ENCODE peak calls at places on chromosomes 12 and 14, in five cellular contexts. L, Q, Y, N and P are unnamed samples.

GRCh38 chr14:28676481-28676880 is 90.1 kb upstream of the FOXG1 start:
- DNase-seq in N (no peak), Q (peak), L (peak), Y (peak), P (no peak)

GRCh38 chr12:58575281-58575680 is 345.0 kb downstream of the LRIG3 start:
- DNase-seq in Q (no peak), L (peak), N (no peak), Y (peak), P (peak)

GRCh38 chr12:19978193-19978592 is 390.1 kb upstream of the PDE3A start:
- DNase-seq in L (peak), N (no peak), Q (peak), Y (peak), P (peak)

GRCh38 chr14:104766256-104766862 is 13.4 kb downstream of the SIVA1 start:
- DNase-seq in Y (no peak), N (no peak), Q (no peak), L (no peak), P (no peak)

GRCh38 chr14:71135911-71136310 is 228.7 kb downstream of the PCNX1 start:
- DNase-seq in Y (no peak), Q (no peak), L (no peak), N (no peak), P (no peak)

GRCh38 chr12:121536929-121537813 is 43.7 kb downstream of the KDM2B start:
- DNase-seq in Y (peak), L (no peak), N (peak), Q (peak), P (peak)

GRCh38 chr12:109529618-109530300 is 43.5 kb downstream of the MMAB start:
- DNase-seq in Q (no peak), N (peak), L (no peak), Y (no peak), P (no peak)

GRCh38 chr12:32437095-32437515 is 37.7 kb downstream of the FGD4 start:
- DNase-seq in N (no peak), L (peak), Y (peak), Q (peak), P (peak)

GRCh38 chr12:89448526-89448925 is 76.1 kb downstream of the GALNT4 start:
- DNase-seq in Y (no peak), Q (no peak), N (no peak), L (no peak), P (no peak)

GRCh38 chr12:48008950-48009349 is 4.7 kb upstream of the COL2A1 start:
- DNase-seq in Q (no peak), L (no peak), N (no peak), Y (no peak), P (no peak)

GRCh38 chr12:96493101-96493500 is 3.7 kb downstream of the CFAP54 start:
- DNase-seq in Q (no peak), Y (peak), L (no peak), N (no peak), P (no peak)

GRCh38 chr14:70011098-70011497 is 131.9 kb downstream of the SMOC1 start:
- DNase-seq in N (no peak), Y (no peak), L (no peak), Q (no peak), P (no peak)

GRCh38 chr14:103624860-103625259 is 4.2 kb upstream of the KLC1 start:
- DNase-seq in N (no peak), Q (peak), Y (peak), L (peak), P (no peak)

GRCh38 chr14:65349100-65349499 is 63.4 kb upstream of the FUT8 start:
- DNase-seq in Y (no peak), L (no peak), N (no peak), Q (no peak), P (no peak)

GRCh38 chr12:80684077-80684495 is 23.3 kb upstream of the MYF6 start:
- DNase-seq in N (peak), Q (no peak), Y (no peak), L (no peak), P (no peak)

GRCh38 chr12:50017653-50018052 is 7.6 kb downstream of the RACGAP1 start:
- DNase-seq in L (no peak), Y (peak), Q (no peak), N (no peak), P (no peak)

GRCh38 chr14:102554835-102555819 is 37.3 kb upstream of the RCOR1 start:
- DNase-seq in Q (no peak), L (no peak), N (peak), Y (peak), P (no peak)

GRCh38 chr14:85281921-85282320 is 248.0 kb upstream of the FLRT2 start:
- DNase-seq in L (no peak), Q (no peak), Y (no peak), N (no peak), P (no peak)

GRCh38 chr14:61573748-61574513 is 121.4 kb upstream of the HIF1A start:
- DNase-seq in Q (no peak), L (no peak), N (no peak), Y (peak), P (no peak)

GRCh38 chr12:56258068-56258819 is at the start of gene ANKRD52:
- DNase-seq in Y (peak), N (peak), L (peak), Q (peak), P (peak)

GRCh38 chr12:102528111-102528510 is 47.7 kb upstream of the IGF1 start:
- DNase-seq in N (no peak), L (no peak), Y (peak), Q (no peak), P (no peak)

GRCh38 chr14:104551851-104552737 is 27.5 kb upstream of the C14orf180 start:
- DNase-seq in L (no peak), Y (no peak), N (no peak), Q (no peak), P (no peak)

GRCh38 chr12:6202331-6202730 is 2.1 kb downstream of the CD9 start:
- DNase-seq in N (no peak), L (no peak), Q (no peak), Y (no peak), P (no peak)

GRCh38 chr12:6204533-6205143 is 4.4 kb downstream of the CD9 start:
- DNase-seq in Y (peak), Q (no peak), L (no peak), N (no peak), P (no peak)

GRCh38 chr12:6201775-6202292 is 1.6 kb downstream of the CD9 start:
- DNase-seq in N (no peak), Y (peak), Q (no peak), L (no peak), P (no peak)

GRCh38 chr12:6201199-6201608 is 1.0 kb downstream of the CD9 start:
- DNase-seq in Q (peak), Y (peak), N (peak), L (no peak), P (no peak)

DNA sequence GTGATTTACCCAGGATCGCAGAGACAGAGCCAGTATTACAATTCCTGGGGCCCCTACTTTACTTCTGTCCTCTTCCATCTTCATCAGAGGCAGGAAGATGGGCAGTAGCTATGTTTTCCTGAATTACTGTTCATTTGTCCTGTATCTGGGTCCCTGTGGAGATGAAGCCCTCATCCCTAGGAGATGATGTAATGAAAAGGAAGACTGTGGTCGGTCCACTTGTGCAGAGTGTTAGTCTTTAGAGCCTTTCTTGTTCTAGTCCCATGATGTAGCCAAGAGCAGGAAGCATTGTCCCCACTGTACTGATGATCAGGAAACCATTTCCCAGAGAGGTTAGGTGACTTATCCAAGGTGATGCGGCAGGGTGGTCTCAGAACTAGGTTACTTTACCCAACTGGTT is 2.6 kb downstream of the CD9 start:
- DNase-seq in L (no peak), Q (no peak), Y (no peak), N (no peak), P (no peak)
- H3K4me3 ChIP-seq in L (no peak), Q (no peak), Y (peak), N (peak), P (no peak)

DNA sequence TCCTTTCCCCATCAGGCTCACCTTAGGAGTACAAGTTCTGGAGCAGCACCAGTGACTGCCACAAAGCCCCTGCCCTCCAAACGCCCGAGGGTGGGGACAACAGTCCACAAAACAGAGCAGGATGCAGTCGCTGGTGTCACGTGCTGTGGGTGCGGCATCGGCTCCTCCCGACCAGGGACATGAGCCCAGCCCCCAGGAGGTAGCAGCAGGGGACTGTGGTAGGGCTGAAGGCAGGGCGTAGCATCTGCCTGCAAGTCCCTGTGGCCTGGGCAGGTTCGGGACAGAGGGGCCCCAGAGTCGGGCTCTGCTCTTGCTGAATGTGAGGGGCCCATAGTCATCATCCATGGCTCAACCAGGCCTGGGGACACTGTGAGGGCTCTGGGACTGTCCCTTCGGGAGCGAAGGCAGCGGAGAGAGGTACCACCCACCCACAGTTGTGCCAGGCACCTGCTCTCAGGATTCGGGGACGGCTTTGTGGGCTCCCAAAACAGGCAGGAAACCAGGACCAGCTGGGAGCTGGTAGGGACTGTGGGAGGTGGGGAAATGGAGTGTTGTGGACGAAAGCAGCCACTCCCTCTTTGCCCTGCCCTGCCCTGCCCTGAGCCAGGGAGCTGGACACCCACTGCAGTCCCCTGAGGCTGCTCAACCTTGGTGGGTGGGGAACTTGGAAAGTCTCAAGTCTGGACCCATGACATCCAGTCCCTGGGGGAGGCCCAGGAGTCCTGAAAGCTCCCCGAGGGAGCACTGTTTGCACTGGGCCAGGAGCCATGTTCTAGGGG is 30.7 kb downstream of the FBRSL1 start:
- DNase-seq in L (no peak), N (no peak), Q (no peak), Y (no peak), P (no peak)
- TF ChIP-seq CTCF in L (no peak), N (no peak), Q (no peak), Y (no peak), P (no peak)

GRCh38 chr12:79217306-79217705 is 352.7 kb downstream of the SYT1 start:
- DNase-seq in N (peak), Y (no peak), L (no peak), Q (no peak), P (no peak)
- H3K4me3 ChIP-seq in N (no peak), Y (no peak), L (no peak), Q (no peak), P (no peak)

DNA sequence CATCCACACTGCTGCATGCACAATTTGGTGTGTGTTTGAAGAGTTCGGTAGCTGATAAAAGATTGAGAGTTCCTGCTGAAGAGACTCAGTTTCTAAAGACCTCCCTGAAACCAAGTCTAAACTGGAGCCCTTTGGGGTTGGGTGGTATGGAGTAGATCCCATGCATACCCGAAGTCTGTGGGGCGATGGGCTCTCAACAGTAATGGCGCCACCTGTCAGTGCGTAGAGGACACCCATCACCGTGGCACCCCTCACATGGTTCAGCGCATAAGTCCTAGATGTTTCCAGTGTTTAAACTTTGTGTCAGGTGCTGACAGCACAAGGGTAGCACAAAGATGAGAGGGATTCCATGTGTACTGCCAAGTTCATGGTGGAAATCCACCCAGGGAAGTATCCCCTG is 85.9 kb downstream of the ESR2 start:
- DNase-seq in Q (no peak), L (no peak), N (no peak), Y (no peak), P (no peak)
- TF ChIP-seq CTCF in Q (no peak), L (no peak), N (peak), Y (no peak), P (no peak)

GRCh38 chr14:32367501-32367900 is 38.4 kb downstream of the AKAP6 start:
- DNase-seq in L (no peak), Y (peak), N (no peak), Q (no peak), P (no peak)

GRCh38 chr14:32368107-32368506 is 39.0 kb downstream of the AKAP6 start:
- DNase-seq in Y (no peak), Q (no peak), N (no peak), L (no peak), P (no peak)

GRCh38 chr14:32372154-32372553 is 43.1 kb downstream of the AKAP6 start:
- DNase-seq in Y (peak), N (no peak), L (peak), Q (peak), P (peak)

GRCh38 chr14:32374155-32374554 is 45.1 kb downstream of the AKAP6 start:
- DNase-seq in L (no peak), N (no peak), Y (peak), Q (no peak), P (no peak)

GRCh38 chr14:32370720-32371119 is 41.6 kb downstream of the AKAP6 start:
- DNase-seq in N (no peak), L (no peak), Q (peak), Y (peak), P (peak)
- H3K4me3 ChIP-seq in N (no peak), L (no peak), Q (no peak), Y (no peak), P (no peak)

DNA sequence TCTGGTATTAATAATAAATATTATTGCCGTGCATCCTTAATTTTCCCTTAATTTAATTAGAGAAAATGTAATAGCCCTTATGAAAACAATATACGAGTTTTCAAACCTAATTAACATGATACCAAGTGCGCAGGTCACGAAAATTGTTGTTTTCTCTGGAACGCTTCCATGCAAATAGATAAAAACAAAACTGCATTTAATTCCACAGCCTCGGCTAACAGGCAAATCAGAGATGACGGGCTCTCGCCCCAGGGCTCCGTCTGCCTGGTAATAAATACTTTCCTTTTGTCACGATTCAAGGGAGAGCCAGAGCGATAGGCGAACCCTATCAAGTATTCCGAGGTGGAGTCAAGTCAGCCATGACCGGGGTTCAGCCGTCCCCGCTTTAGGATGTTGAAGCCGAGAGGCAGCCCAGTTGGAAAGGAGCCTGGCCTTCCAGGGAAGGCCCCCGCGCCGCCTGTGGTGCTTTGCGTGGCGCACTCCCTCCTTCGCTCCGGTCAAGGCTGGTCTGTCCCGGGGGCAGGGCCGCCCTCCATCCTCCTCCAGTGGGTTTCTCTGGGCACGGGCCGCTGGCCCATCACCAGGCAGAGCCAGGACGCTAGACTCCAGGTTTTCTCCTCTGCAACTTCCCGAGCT is 137.8 kb upstream of the GSC start:
- DNase-seq in L (no peak), Y (no peak), N (peak), Q (no peak), P (no peak)
- TF ChIP-seq CTCF in L (no peak), Y (no peak), N (no peak), Q (no peak), P (no peak)